ENCODE peak calls at places on chromosomes 5 and 9, in five cellular contexts. Z, Q, S, X and V are unnamed samples.

GRCh38 chr9:115107701-115108100 is 10.3 kb downstream of the TNC start:
- DNase-seq in S (no peak), Z (no peak), X (no peak), Q (no peak), V (no peak)

GRCh38 chr5:154837009-154837881 is 13.2 kb downstream of the FAXDC2 start:
- DNase-seq in Q (no peak), X (no peak), Z (no peak), S (no peak), V (no peak)

GRCh38 chr5:72205431-72206009 is 98.2 kb downstream of the MAP1B start:
- DNase-seq in Z (no peak), X (no peak), S (no peak), Q (no peak), V (no peak)

GRCh38 chr9:101486693-101487442 is 46.8 kb upstream of the RNF20 start:
- DNase-seq in X (peak; percentile 79), Q (no peak), S (peak; percentile 61), Z (peak; percentile 93), V (peak; percentile 60)

GRCh38 chr9:108056083-108056804 is 566.7 kb upstream of the KLF4 start:
- DNase-seq in S (no peak), X (no peak), Z (peak; percentile 59), Q (no peak), V (no peak)

GRCh38 chr5:132466453-132467291 is 23.9 kb downstream of the IRF1 start:
- DNase-seq in Q (no peak), Z (peak; percentile 87), S (no peak), X (peak; percentile 78), V (peak; percentile 83)

GRCh38 chr9:77783518-77783917 is 135.4 kb upstream of the GNA14 start:
- DNase-seq in Z (no peak), X (no peak), S (no peak), Q (no peak), V (no peak)

GRCh38 chr5:135824541-135825041 is 9.9 kb upstream of the SLC25A48 start:
- DNase-seq in Q (no peak), S (no peak), X (no peak), Z (no peak), V (no peak)

GRCh38 chr9:137046094-137046787 is at the start of gene NPDC1:
- DNase-seq in S (peak; percentile 61), X (peak; percentile 89), Z (peak; percentile 90), Q (peak; percentile 73), V (peak; percentile 85)

GRCh38 chr9:130927995-130928900 is 10.8 kb downstream of the FIBCD1 start:
- DNase-seq in S (no peak), Z (peak; percentile 96), X (no peak), Q (no peak), V (no peak)